ENCODE peak calls at places on chromosomes 11 and 22, in six cellular contexts. K, R, Z, J, S and I are unnamed samples.

GRCh38 chr11:127926721-127927120 is 660.6 kb downstream of the ETS1 start:
- DNase-seq in K (no peak), R (no peak), Z (no peak), J (no peak), S (no peak), I (no peak)

GRCh38 chr11:124892750-124893454 is 4.8 kb downstream of the ROBO4 start:
- DNase-seq in K (peak), R (no peak), Z (no peak), J (no peak), S (no peak), I (no peak)

GRCh38 chr11:70805971-70806370 is 407.6 kb downstream of the CTTN start:
- DNase-seq in K (no peak), R (no peak), Z (no peak), J (no peak), S (no peak), I (no peak)

GRCh38 chr11:14336507-14337503 is 22.2 kb downstream of the RRAS2 start:
- DNase-seq in K (no peak), R (peak), Z (peak), J (peak), S (no peak), I (no peak)

GRCh38 chr22:34502821-34503220 is 563.1 kb upstream of the ISX start:
- DNase-seq in K (no peak), R (no peak), Z (no peak), J (no peak), S (no peak), I (no peak)

GRCh38 chr11:91673705-91674104 is 550.9 kb upstream of the FAT3 start:
- DNase-seq in K (no peak), R (no peak), Z (no peak), J (no peak), S (no peak), I (no peak)

GRCh38 chr11:15379483-15379882 is 264.8 kb downstream of the INSC start:
- DNase-seq in K (no peak), R (no peak), Z (no peak), J (no peak), S (no peak), I (no peak)

GRCh38 chr11:14273885-14274284 is 85.1 kb downstream of the RRAS2 start:
- DNase-seq in K (no peak), R (no peak), Z (no peak), J (no peak), S (no peak), I (no peak)

GRCh38 chr11:62015615-62016014 is 48.2 kb upstream of the FTH1 start:
- DNase-seq in K (no peak), R (no peak), Z (no peak), J (no peak), S (no peak), I (no peak)

GRCh38 chr11:69825037-69825834 is 6.0 kb upstream of the FGF3 start:
- DNase-seq in K (no peak), R (peak), Z (no peak), J (no peak), S (no peak), I (no peak)

GRCh38 chr11:6418199-6418957 is 516 bp downstream of the APBB1 start:
- DNase-seq in K (no peak), R (no peak), Z (no peak), J (no peak), S (no peak), I (no peak)

GRCh38 chr22:29457730-29458129 is 19.3 kb downstream of the RFPL1 start:
- DNase-seq in K (no peak), R (peak), Z (peak), J (peak), S (no peak), I (no peak)

GRCh38 chr11:13301522-13301921 is 23.9 kb downstream of the BMAL1 start:
- DNase-seq in K (no peak), R (no peak), Z (no peak), J (no peak), S (no peak), I (no peak)

GRCh38 chr11:71454470-71455113 is 1.6 kb downstream of the NADSYN1 start:
- DNase-seq in K (no peak), R (no peak), Z (no peak), J (no peak), S (no peak), I (peak)

GRCh38 chr11:43983221-43983795 is 40.9 kb downstream of the C11orf96 start:
- DNase-seq in K (peak), R (no peak), Z (no peak), J (no peak), S (no peak), I (no peak)

GRCh38 chr22:17910561-17911311 is 113.6 kb downstream of the MICAL3 start:
- DNase-seq in K (peak), R (peak), Z (peak), J (peak), S (no peak), I (no peak)

GRCh38 chr11:58787903-58788302 is 56.2 kb upstream of the GLYAT start:
- DNase-seq in K (no peak), R (peak), Z (no peak), J (no peak), S (no peak), I (no peak)

GRCh38 chr11:17652556-17652955 is 66.8 kb upstream of the MYOD1 start:
- DNase-seq in K (no peak), R (no peak), Z (no peak), J (no peak), S (no peak), I (no peak)

GRCh38 chr11:7514099-7514725 is 413 bp downstream of the PPFIBP2 start:
- DNase-seq in K (no peak), R (no peak), Z (no peak), J (no peak), S (peak), I (peak)

GRCh38 chr11:70912226-70912840 is 340.0 kb downstream of the SHANK2 start:
- DNase-seq in K (no peak), R (no peak), Z (no peak), J (peak), S (no peak), I (no peak)

GRCh38 chr22:22431271-22432220 is 77.0 kb downstream of the ZNF280B start:
- DNase-seq in K (no peak), R (peak), Z (peak), J (peak), S (peak), I (no peak)

GRCh38 chr11:47366020-47366490 is 12.3 kb downstream of the SPI1 start:
- DNase-seq in K (no peak), R (no peak), Z (no peak), J (no peak), S (no peak), I (no peak)

GRCh38 chr22:45490836-45491235 is 11.8 kb upstream of the FBLN1 start:
- DNase-seq in K (no peak), R (no peak), Z (no peak), J (no peak), S (no peak), I (no peak)

GRCh38 chr22:32053165-32053755 is 10.2 kb downstream of the SLC5A1 start:
- DNase-seq in K (no peak), R (no peak), Z (no peak), J (no peak), S (no peak), I (no peak)

GRCh38 chr11:35714882-35715612 is 52.5 kb downstream of the TRIM44 start:
- DNase-seq in K (no peak), R (no peak), Z (peak), J (peak), S (peak), I (no peak)

GRCh38 chr11:92711913-92712312 is 257.5 kb upstream of the MTNR1B start:
- DNase-seq in K (no peak), R (no peak), Z (peak), J (no peak), S (no peak), I (no peak)

GRCh38 chr22:19515654-19516377 is 8.4 kb downstream of the CLDN5 start:
- DNase-seq in K (no peak), R (no peak), Z (no peak), J (no peak), S (no peak), I (no peak)

GRCh38 chr11:121244861-121245260 is 47.7 kb upstream of the SC5D start:
- DNase-seq in K (no peak), R (no peak), Z (no peak), J (no peak), S (no peak), I (no peak)

GRCh38 chr22:32583074-32583677 is 108.6 kb downstream of the FBXO7 start:
- DNase-seq in K (no peak), R (no peak), Z (no peak), J (no peak), S (no peak), I (no peak)

GRCh38 chr22:35057155-35057554 is 8.8 kb upstream of the ISX start:
- DNase-seq in K (no peak), R (no peak), Z (no peak), J (no peak), S (no peak), I (no peak)

GRCh38 chr22:37470087-37470445 is 16.1 kb downstream of the MFNG start:
- DNase-seq in K (no peak), R (no peak), Z (no peak), J (no peak), S (no peak), I (no peak)

GRCh38 chr22:37471721-37472417 is 14.3 kb downstream of the MFNG start:
- DNase-seq in K (no peak), R (no peak), Z (no peak), J (no peak), S (no peak), I (no peak)

GRCh38 chr22:37473437-37473946 is 12.7 kb downstream of the MFNG start:
- DNase-seq in K (no peak), R (no peak), Z (no peak), J (no peak), S (no peak), I (no peak)

GRCh38 chr22:37474447-37475090 is 11.6 kb downstream of the MFNG start:
- DNase-seq in K (no peak), R (no peak), Z (no peak), J (no peak), S (no peak), I (no peak)

GRCh38 chr22:37472418-37473006 is 13.7 kb downstream of the MFNG start:
- DNase-seq in K (no peak), R (peak), Z (no peak), J (no peak), S (no peak), I (no peak)
- TF ChIP-seq CTCF in K (no peak), R (no peak), Z (peak), J (peak), S (peak), I (peak)

GRCh38 chr22:39654527-39654926 is 84.0 kb downstream of the CACNA1I start:
- DNase-seq in K (no peak), R (no peak), Z (no peak), J (no peak), S (no peak), I (no peak)

GRCh38 chr22:39656495-39657490 is 86.2 kb downstream of the CACNA1I start:
- DNase-seq in K (no peak), R (no peak), Z (no peak), J (no peak), S (no peak), I (no peak)

GRCh38 chr22:39655736-39656285 is 85.3 kb downstream of the CACNA1I start:
- DNase-seq in K (no peak), R (no peak), Z (no peak), J (no peak), S (no peak), I (no peak)

GRCh38 chr22:39653787-39654077 is 83.2 kb downstream of the CACNA1I start:
- DNase-seq in K (no peak), R (no peak), Z (no peak), J (no peak), S (no peak), I (no peak)

GRCh38 chr22:39654959-39655579 is 84.5 kb downstream of the CACNA1I start:
- DNase-seq in K (no peak), R (no peak), Z (no peak), J (no peak), S (no peak), I (no peak)
- TF ChIP-seq CTCF in K (no peak), R (no peak), Z (no peak), J (peak), S (no peak), I (no peak)

DNA sequence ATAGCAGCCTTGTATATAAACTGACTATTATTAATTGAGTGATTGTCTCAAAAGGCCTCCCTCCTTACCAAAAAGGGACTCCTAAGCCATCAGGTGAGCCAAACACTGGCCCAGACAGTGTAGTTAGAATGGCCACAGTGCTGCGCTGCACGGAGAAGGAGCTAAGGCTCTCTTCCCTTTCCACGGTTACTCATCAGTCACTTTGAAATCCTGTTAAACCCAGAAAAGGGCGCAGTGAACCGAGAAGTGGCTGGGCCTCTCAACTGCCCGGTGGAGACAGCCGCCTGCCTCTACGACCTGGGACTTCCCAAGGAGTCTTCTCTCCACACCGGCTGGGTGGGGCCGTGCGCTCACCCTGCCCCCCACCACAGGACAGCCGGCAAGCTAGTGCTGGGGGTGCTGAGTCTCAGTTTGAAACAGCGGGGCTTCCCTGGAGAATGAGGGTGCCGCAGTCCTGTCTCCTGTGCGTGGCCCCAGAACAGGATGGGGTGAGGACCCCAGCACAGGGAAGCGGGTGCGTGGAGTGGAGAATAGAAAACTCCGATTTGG is 1.3 kb downstream of the MYH9 start:
- DNase-seq in K (no peak), R (no peak), Z (peak), J (no peak), S (peak), I (peak)
- TF ChIP-seq CTCF in K (no peak), R (no peak), Z (no peak), J (no peak), S (no peak), I (no peak)

GRCh38 chr11:64185323-64186204 is at the start of gene STIP1:
- DNase-seq in K (peak), R (peak), Z (peak), J (peak), S (peak), I (peak)
- TF ChIP-seq CTCF in K (no peak), R (peak), Z (peak), J (peak), S (no peak), I (no peak)

GRCh38 chr22:26398741-26399153 is 30.3 kb upstream of the ASPHD2 start:
- DNase-seq in K (no peak), R (peak), Z (peak), J (peak), S (no peak), I (peak)
- TF ChIP-seq CTCF in K (no peak), R (peak), Z (peak), J (peak), S (peak), I (peak)

GRCh38 chr11:117197516-117198456 is 1.4 kb upstream of the TAGLN start:
- DNase-seq in K (peak), R (no peak), Z (no peak), J (no peak), S (no peak), I (peak)
- TF ChIP-seq CTCF in K (peak), R (no peak), Z (peak), J (peak), S (no peak), I (peak)

DNA sequence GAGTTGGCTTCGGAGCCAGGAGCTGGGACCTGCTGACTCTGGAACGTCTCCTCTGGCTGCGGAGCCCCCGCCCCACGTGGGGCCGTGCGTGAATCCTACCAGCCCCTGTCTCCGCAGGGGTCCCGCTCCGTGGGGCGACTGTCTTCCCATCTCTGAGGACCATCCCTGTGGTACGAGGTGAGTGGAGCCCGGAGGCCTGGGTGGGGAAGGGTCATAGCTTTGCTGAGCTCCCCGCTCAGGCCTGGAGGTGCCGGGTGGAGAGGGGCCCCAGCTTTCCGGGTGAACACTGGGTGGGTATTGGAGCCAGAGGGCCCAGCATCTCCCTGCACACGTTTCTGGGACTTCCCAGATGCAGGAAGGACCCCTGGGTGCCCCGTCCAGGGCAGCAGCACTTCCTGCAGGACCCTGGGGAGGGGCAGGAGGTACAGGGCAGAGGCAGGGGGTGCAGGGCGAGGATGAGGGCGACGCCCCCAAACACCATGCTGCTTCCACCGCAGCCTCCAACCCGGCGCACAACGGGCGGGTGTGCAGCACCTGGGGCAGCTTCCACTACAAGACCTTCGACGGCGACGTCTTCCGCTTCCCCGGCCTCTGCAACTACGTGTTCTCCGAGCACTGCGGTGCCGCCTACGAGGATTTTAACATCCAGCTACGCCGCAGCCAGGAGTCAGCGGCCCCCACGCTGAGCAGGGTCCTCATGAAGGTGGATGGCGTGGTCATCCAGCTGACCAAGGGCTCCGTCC is 3.8 kb downstream of the MUC5AC start:
- DNase-seq in K (peak), R (no peak), Z (no peak), J (no peak), S (no peak), I (peak)
- TF ChIP-seq CTCF in K (no peak), R (no peak), Z (no peak), J (no peak), S (no peak), I (no peak)

GRCh38 chr11:126061707-126062678 is 673 bp downstream of the CDON start:
- DNase-seq in K (no peak), R (peak), Z (peak), J (peak), S (no peak), I (no peak)
- TF ChIP-seq CTCF in K (no peak), R (peak), Z (peak), J (peak), S (no peak), I (no peak)

GRCh38 chr11:37947816-37948215 is 1349.8 kb upstream of the RAG2 start:
- DNase-seq in K (no peak), R (no peak), Z (no peak), J (no peak), S (no peak), I (no peak)

GRCh38 chr11:37952035-37952434 is 1354.0 kb upstream of the RAG2 start:
- DNase-seq in K (no peak), R (no peak), Z (no peak), J (no peak), S (no peak), I (no peak)

GRCh38 chr11:37948258-37948657 is 1350.2 kb upstream of the RAG2 start:
- DNase-seq in K (no peak), R (no peak), Z (no peak), J (no peak), S (no peak), I (no peak)

GRCh38 chr11:37942081-37942480 is 1344.0 kb upstream of the RAG2 start:
- DNase-seq in K (no peak), R (no peak), Z (no peak), J (peak), S (no peak), I (no peak)

DNA sequence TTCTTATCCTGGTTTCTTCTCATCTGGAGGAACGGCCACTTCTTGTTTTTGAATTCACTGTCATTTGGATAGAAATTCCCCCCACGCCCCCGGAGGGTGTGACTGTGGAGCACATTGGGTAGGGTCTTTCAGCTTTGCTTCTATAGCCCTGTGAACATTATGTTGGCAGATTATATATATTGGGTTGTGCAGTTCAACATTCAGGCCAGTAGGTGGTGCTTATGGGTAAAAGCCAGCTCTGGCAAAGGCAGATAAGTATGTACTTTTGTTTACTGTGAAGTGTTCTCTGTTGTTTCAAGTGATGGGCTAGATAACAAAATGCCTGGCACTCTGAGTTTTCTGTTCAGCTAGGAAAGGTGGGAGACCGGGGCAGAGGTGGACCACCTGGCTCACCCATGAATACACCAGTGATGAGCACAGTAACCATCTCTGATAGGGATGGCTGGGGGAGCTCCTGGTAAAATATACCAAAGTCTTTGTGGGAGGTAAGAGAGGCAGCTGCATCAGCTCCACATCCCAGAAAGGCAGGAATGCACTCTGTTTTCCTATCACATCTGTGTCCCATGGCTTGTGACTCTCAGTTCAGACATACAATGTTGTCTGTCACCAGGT is 1348.2 kb upstream of the RAG2 start:
- DNase-seq in K (no peak), R (no peak), Z (peak), J (peak), S (no peak), I (no peak)
- TF ChIP-seq CTCF in K (no peak), R (peak), Z (peak), J (peak), S (peak), I (peak)